ENCODE peak calls at places on chromosome 1, in six cellular contexts. P is GM12891, Q is HepG2, U is K562, G is H1, I is GM12878. Y is an unnamed sample.

GRCh38 chr1:56814205-56814604 is 5.0 kb downstream of the FYB2 start:
- DNase-seq in P (no peak), G (no peak), U (no peak), I (no peak), Q (no peak), Y (no peak)

GRCh38 chr1:99457381-99458165 is 188.3 kb upstream of the PALMD start:
- DNase-seq in G (no peak), U (no peak), P (no peak), I (no peak), Q (no peak), Y (no peak)

GRCh38 chr1:244067893-244068292 is 16.8 kb downstream of the ZBTB18 start:
- DNase-seq in Q (peak; percentile 50), I (no peak), U (no peak), G (no peak), P (no peak), Y (no peak)

GRCh38 chr1:42482635-42483153 is 19.6 kb downstream of the CCDC30 start:
- DNase-seq in P (no peak), Q (no peak), I (no peak), U (no peak), G (no peak), Y (no peak)

GRCh38 chr1:43315963-43316737 is 15.4 kb downstream of the TIE1 start:
- DNase-seq in U (no peak), G (no peak), P (no peak), Q (no peak), I (no peak), Y (no peak)

GRCh38 chr1:2582401-2582800 is 4.2 kb upstream of the PRXL2B start:
- DNase-seq in G (no peak), P (no peak), Q (no peak), U (no peak), I (no peak), Y (no peak)

GRCh38 chr1:201282931-201283829 is at the start of gene PKP1:
- DNase-seq in G (no peak), I (no peak), U (no peak), Q (no peak), P (no peak), Y (no peak)

GRCh38 chr1:240658312-240658975 is 46.5 kb upstream of the GREM2 start:
- DNase-seq in Q (no peak), I (no peak), G (no peak), P (no peak), U (no peak), Y (no peak)

GRCh38 chr1:67888707-67889106 is 55.4 kb upstream of the GNG12 start:
- DNase-seq in I (no peak), P (no peak), U (no peak), G (no peak), Q (no peak), Y (no peak)

GRCh38 chr1:234779160-234779538 is 169.2 kb upstream of the IRF2BP2 start:
- DNase-seq in G (no peak), I (no peak), Q (no peak), P (no peak), U (peak; percentile 33), Y (no peak)

GRCh38 chr1:54122992-54123391 is 29.8 kb downstream of the CDCP2 start:
- DNase-seq in Q (no peak), P (no peak), G (no peak), U (no peak), I (no peak), Y (no peak)

GRCh38 chr1:179447489-179447888 is 81.7 kb downstream of the AXDND1 start:
- DNase-seq in G (no peak), U (peak; percentile 21), Q (peak; percentile 35), P (peak; percentile 1), I (no peak), Y (no peak)

GRCh38 chr1:42736152-42736551 is 3.9 kb downstream of the CLDN19 start:
- DNase-seq in U (peak; percentile 79), G (no peak), I (no peak), P (no peak), Q (peak; percentile 25), Y (no peak)

GRCh38 chr1:163768581-163768980 is 446.8 kb downstream of the NUF2 start:
- DNase-seq in U (no peak), P (no peak), I (no peak), Q (no peak), G (no peak), Y (no peak)

GRCh38 chr1:78101514-78101913 is 55.7 kb downstream of the GIPC2 start:
- DNase-seq in G (no peak), P (no peak), I (no peak), U (no peak), Q (peak; percentile 8), Y (no peak)

GRCh38 chr1:2474104-2474787 is 1.8 kb upstream of the PLCH2 start:
- DNase-seq in G (no peak), Q (no peak), I (no peak), P (no peak), U (no peak), Y (no peak)

GRCh38 chr1:164695956-164696665 is 137.1 kb downstream of the PBX1 start:
- DNase-seq in Q (no peak), P (no peak), U (no peak), I (no peak), G (no peak), Y (no peak)

GRCh38 chr1:185775505-185775904 is 41.3 kb downstream of the HMCN1 start:
- DNase-seq in G (no peak), U (no peak), P (no peak), Q (no peak), I (no peak), Y (no peak)

GRCh38 chr1:181483561-181484291 is 409 bp downstream of the CACNA1E start:
- DNase-seq in G (no peak), I (no peak), P (no peak), U (no peak), Q (no peak), Y (no peak)

GRCh38 chr1:201708085-201708512 is 120.9 kb upstream of the IPO9 start:
- DNase-seq in P (no peak), Q (no peak), G (no peak), U (no peak), I (no peak), Y (no peak)

GRCh38 chr1:55712148-55712547 is 497.0 kb upstream of the USP24 start:
- DNase-seq in I (no peak), P (no peak), Q (no peak), G (no peak), U (no peak), Y (no peak)

DNA sequence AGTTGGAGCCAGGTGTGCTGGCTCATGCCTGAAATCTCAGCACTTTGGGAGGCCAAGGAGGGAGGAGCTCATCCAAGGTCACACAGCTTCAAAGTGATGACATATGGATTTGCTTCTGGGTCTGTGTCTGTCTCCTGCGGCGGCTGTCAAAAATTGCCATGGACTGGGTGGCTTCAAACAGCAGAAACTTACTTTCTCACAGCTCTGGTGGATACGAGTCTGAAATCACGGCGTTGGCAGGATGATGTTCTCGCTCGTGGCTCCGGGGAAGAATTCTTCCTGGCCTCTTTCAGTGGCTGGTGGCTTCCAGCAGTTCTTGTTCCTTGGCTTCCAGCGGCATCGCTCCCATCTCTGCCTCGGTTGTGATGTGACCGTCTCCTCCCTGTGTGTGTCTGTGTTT is 314.8 kb upstream of the C1orf174 start:
- DNase-seq in I (no peak), Q (no peak), U (no peak), G (no peak), P (no peak), Y (no peak)
- TF ChIP-seq POLR2A in I (no peak), Q (no peak), U (no peak), G (no peak), P (no peak), Y (no peak)

GRCh38 chr1:23951646-23952095 is 8.0 kb upstream of the PNRC2 start:
- DNase-seq in P (no peak), G (no peak), U (no peak), Q (peak; percentile 86), I (no peak), Y (no peak)
- TF ChIP-seq TAF1 in P (no peak), G (no peak), U (no peak), Q (no peak), I (no peak), Y (no peak)

GRCh38 chr1:37479255-37480124 is 5.1 kb downstream of the ZC3H12A start:
- DNase-seq in G (no peak), I (peak; percentile 65), P (peak; percentile 88), Q (peak; percentile 89), U (peak; percentile 97), Y (peak; percentile 87)
- TF ChIP-seq POLR2A in G (no peak), I (peak; percentile 85), P (peak; percentile 76), Q (peak; percentile 60), U (peak; percentile 65), Y (peak; percentile 82)

DNA sequence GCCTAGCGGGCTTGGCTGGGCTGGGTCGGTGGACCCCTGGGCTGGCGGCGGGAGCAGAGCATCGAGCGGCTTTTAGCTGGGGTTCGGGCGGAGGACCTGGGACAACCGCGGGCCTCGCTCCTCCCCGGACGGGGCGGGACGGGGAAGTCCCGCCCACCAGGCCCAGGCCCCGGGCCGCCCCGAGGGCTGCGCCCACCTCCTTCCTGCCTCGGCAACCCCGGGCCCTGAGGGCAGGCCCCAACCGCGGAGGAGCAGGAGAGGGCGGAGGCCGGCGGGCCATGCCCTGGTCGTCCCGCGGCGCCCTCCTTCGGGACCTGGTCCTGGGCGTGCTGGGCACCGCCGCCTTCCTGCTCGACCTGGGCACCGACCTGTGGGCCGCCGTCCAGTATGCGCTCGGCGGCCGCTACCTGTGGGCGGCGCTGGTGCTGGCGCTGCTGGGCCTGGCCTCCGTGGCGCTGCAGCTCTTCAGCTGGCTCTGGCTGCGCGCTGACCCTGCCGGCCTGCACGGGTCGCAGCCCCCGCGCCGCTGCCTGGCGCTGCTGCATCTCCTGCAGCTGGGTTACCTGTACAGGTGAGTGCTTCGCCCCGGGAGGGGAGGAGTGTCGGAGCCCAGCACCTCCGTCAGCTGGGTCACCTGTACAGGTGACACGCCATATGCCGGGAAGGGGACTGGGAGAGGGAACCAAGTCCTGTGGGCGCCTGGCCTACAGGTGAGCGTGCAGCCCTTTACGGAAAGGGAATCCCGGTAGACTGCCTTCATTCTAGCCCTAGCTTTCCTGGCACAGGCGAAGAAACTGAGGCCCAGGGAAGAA is at the start of gene XKR8:
- DNase-seq in G (peak; percentile 70), U (peak; percentile 79), Q (peak; percentile 23), P (peak; percentile 99), I (peak; percentile 31), Y (peak; percentile 99)
- TF ChIP-seq TAF1 in G (peak; percentile 67), U (no peak), Q (no peak), P (no peak), I (no peak), Y (no peak)

GRCh38 chr1:76074321-76075187 is at the start of gene ST6GALNAC3:
- DNase-seq in I (no peak), Q (peak; percentile 7), P (peak; percentile 38), U (peak; percentile 84), G (peak; percentile 34), Y (peak; percentile 40)
- TF ChIP-seq POLR2A in I (no peak), Q (no peak), P (no peak), U (no peak), G (peak; percentile 33), Y (no peak)

DNA sequence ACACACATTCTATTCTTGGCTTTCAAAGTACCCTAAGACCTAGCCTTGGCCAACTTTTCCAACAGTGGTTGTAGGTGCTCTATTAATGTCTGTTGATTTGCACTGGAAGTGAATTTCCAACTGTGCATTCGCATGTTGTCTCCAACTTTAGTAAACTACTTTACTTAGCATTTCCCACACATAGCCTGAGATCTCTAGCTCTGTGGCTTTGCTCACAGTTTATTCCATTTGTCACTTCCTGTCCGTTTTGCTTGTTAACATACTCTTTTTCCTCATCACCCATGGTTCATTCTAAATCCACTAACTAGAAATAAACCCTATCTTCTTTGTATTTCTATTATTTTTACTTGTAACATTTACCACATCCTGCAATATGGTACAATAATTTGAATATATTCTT is 644.1 kb downstream of the PTPRC start:
- DNase-seq in G (no peak), U (no peak), Q (no peak), P (no peak), I (no peak), Y (no peak)
- TF ChIP-seq TAF1 in G (no peak), U (no peak), Q (no peak), P (no peak), I (no peak), Y (no peak)